ENCODE peak calls at places on chromosomes 4 and X, in six cellular contexts. One of them, this sample, is unnamed.

GRCh38 chr4:184548651-184549341 is 74.4 kb upstream of the IRF2 start:
- DNase-seq in K562: peak; percentile 41
- DNase-seq in NCI-H1105: no peak
- DNase-seq in GM04504: no peak
- DNase-seq in breast epithelium: no peak
- DNase-seq in keratinocyte: no peak
- DNase-seq in this sample: no peak

GRCh38 chr4:88115587-88115986 is 42.9 kb downstream of the ABCG2 start:
- DNase-seq in keratinocyte: no peak
- DNase-seq in K562: no peak
- DNase-seq in GM04504: no peak
- DNase-seq in NCI-H1105: no peak
- DNase-seq in breast epithelium: no peak
- DNase-seq in this sample: no peak

GRCh38 chr4:69071286-69071685 is 25.0 kb upstream of the UGT2B7 start:
- DNase-seq in breast epithelium: no peak
- DNase-seq in NCI-H1105: no peak
- DNase-seq in K562: no peak
- DNase-seq in GM04504: no peak
- DNase-seq in keratinocyte: no peak
- DNase-seq in this sample: no peak

GRCh38 chr4:184364100-184364921 is 110.0 kb downstream of the IRF2 start:
- DNase-seq in keratinocyte: no peak
- DNase-seq in breast epithelium: no peak
- DNase-seq in K562: no peak
- DNase-seq in NCI-H1105: no peak
- DNase-seq in GM04504: no peak
- DNase-seq in this sample: no peak

GRCh38 chr4:25320374-25321172 is 8.0 kb downstream of the ZCCHC4 start:
- DNase-seq in keratinocyte: peak; percentile 35
- DNase-seq in NCI-H1105: no peak
- DNase-seq in breast epithelium: no peak
- DNase-seq in K562: no peak
- DNase-seq in GM04504: peak; percentile 46
- DNase-seq in this sample: no peak

GRCh38 chr4:101014417-101014816 is 332.9 kb downstream of the PPP3CA start:
- DNase-seq in GM04504: no peak
- DNase-seq in K562: no peak
- DNase-seq in keratinocyte: no peak
- DNase-seq in breast epithelium: no peak
- DNase-seq in NCI-H1105: no peak
- DNase-seq in this sample: no peak

GRCh38 chr4:7842384-7843279 is 97.0 kb downstream of the AFAP1 start:
- DNase-seq in NCI-H1105: no peak
- DNase-seq in breast epithelium: no peak
- DNase-seq in keratinocyte: peak; percentile 89
- DNase-seq in GM04504: peak; percentile 98
- DNase-seq in K562: no peak
- DNase-seq in this sample: peak; percentile 45

GRCh38 chr4:16124232-16124631 is 40.4 kb upstream of the PROM1 start:
- DNase-seq in keratinocyte: no peak
- DNase-seq in K562: no peak
- DNase-seq in breast epithelium: no peak
- DNase-seq in GM04504: no peak
- DNase-seq in NCI-H1105: peak; percentile 7
- DNase-seq in this sample: no peak

GRCh38 chr4:1714303-1715001 is 2.3 kb upstream of the SLBP start:
- DNase-seq in K562: no peak
- DNase-seq in keratinocyte: no peak
- DNase-seq in NCI-H1105: no peak
- DNase-seq in GM04504: no peak
- DNase-seq in breast epithelium: no peak
- DNase-seq in this sample: no peak

GRCh38 chr4:123939621-123940020 is 543.0 kb downstream of the SPRY1 start:
- DNase-seq in K562: no peak
- DNase-seq in GM04504: peak; percentile 42
- DNase-seq in NCI-H1105: no peak
- DNase-seq in breast epithelium: no peak
- DNase-seq in keratinocyte: peak; percentile 30
- DNase-seq in this sample: no peak

GRCh38 chrX:50167366-50167765 is 33.4 kb downstream of the AKAP4 start:
- DNase-seq in NCI-H1105: no peak
- DNase-seq in keratinocyte: no peak
- DNase-seq in GM04504: no peak
- DNase-seq in breast epithelium: no peak
- DNase-seq in K562: no peak
- DNase-seq in this sample: no peak

GRCh38 chrX:72169008-72169728 is 12.4 kb upstream of the PIN4 start:
- DNase-seq in breast epithelium: no peak
- DNase-seq in GM04504: no peak
- DNase-seq in NCI-H1105: no peak
- DNase-seq in K562: no peak
- DNase-seq in keratinocyte: no peak
- DNase-seq in this sample: no peak